ENCODE peak calls at places on chromosomes 5 and 9, in five cellular contexts. D is transverse colon, V is ovary, L is uterus, W is endothelial cell of umbilical vein. E is an unnamed sample.

GRCh38 chr9:137454506-137455360 is 4.4 kb downstream of the NSMF start:
- DNase-seq in V (peak), W (peak), L (peak), D (peak), E (no peak)

GRCh38 chr9:72038890-72039410 is 21.5 kb downstream of the C9orf57 start:
- DNase-seq in D (peak), W (peak), L (peak), V (peak), E (peak)

GRCh38 chr5:136811551-136811950 is 446.2 kb upstream of the TRPC7 start:
- DNase-seq in L (no peak), W (peak), V (no peak), D (no peak), E (peak)

GRCh38 chr5:151320481-151320880 is 16.9 kb upstream of the SLC36A3 start:
- DNase-seq in D (no peak), V (no peak), L (no peak), W (no peak), E (no peak)

GRCh38 chr9:112012026-112012902 is 115.7 kb downstream of the UGCG start:
- DNase-seq in D (peak), L (peak), V (peak), W (peak), E (peak)

GRCh38 chr9:3960661-3961144 is 339.2 kb downstream of the GLIS3 start:
- DNase-seq in W (no peak), V (no peak), D (no peak), L (no peak), E (peak)

GRCh38 chr5:126535856-126536545 is 59.0 kb downstream of the ALDH7A1 start:
- DNase-seq in V (no peak), W (no peak), D (no peak), L (no peak), E (no peak)

GRCh38 chr9:127805620-127806019 is 2.9 kb downstream of the FPGS start:
- DNase-seq in V (no peak), L (no peak), D (peak), W (peak), E (no peak)

GRCh38 chr5:177454397-177455035 is 7.9 kb downstream of the PRR7 start:
- DNase-seq in L (peak), V (peak), W (peak), D (peak), E (peak)

GRCh38 chr5:177456591-177456964 is 10.0 kb downstream of the PRR7 start:
- DNase-seq in L (no peak), W (no peak), V (no peak), D (no peak), E (no peak)

GRCh38 chr5:177455036-177455660 is 8.5 kb downstream of the PRR7 start:
- DNase-seq in W (peak), L (peak), D (peak), V (peak), E (no peak)

GRCh38 chr5:177457239-177458121 is 10.9 kb downstream of the PRR7 start:
- DNase-seq in L (peak), V (peak), W (peak), D (peak), E (peak)

DNA sequence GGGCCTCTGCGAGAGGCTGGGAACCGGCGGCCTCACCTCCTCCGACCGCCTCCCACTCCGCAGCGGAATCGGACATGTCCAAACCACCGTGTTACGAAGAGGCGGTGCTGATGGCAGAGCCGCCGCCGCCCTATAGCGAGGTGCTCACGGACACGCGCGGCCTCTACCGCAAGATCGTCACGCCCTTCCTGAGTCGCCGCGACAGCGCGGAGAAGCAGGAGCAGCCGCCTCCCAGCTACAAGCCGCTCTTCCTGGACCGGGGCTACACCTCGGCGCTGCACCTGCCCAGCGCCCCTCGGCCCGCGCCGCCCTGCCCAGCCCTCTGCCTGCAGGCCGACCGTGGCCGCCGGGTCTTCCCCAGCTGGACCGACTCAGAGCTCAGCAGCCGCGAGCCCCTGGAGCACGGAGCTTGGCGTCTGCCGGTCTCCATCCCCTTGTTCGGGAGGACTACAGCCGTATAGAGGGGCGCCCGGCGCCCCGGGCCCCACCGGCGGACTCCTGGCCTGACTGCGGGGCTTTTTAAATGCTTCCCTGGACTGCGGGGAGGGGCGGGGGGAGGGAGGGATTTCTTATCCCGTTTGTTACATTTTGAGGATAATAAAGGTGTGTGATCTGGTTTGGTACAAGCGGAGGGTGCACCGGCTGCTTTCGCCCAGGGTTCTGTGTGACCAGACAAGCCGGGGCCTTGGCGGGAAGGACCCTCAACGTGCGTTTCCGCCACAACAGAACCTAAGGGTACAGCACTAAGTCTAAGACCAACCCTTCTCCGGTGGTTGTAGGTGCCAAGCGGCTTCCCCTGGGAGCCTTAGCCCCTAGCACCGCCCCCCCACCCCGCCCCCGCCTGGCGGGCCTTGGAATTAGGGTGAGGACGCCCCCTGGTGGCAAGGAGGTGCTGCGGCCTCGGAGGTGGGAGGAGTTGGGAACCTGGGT is 9.3 kb downstream of the PRR7 start:
- DNase-seq in D (peak), V (peak), L (peak), W (peak), E (peak)
- TF ChIP-seq POLR2A in D (no peak), V (no peak), L (no peak), W (peak), E (no peak)

DNA sequence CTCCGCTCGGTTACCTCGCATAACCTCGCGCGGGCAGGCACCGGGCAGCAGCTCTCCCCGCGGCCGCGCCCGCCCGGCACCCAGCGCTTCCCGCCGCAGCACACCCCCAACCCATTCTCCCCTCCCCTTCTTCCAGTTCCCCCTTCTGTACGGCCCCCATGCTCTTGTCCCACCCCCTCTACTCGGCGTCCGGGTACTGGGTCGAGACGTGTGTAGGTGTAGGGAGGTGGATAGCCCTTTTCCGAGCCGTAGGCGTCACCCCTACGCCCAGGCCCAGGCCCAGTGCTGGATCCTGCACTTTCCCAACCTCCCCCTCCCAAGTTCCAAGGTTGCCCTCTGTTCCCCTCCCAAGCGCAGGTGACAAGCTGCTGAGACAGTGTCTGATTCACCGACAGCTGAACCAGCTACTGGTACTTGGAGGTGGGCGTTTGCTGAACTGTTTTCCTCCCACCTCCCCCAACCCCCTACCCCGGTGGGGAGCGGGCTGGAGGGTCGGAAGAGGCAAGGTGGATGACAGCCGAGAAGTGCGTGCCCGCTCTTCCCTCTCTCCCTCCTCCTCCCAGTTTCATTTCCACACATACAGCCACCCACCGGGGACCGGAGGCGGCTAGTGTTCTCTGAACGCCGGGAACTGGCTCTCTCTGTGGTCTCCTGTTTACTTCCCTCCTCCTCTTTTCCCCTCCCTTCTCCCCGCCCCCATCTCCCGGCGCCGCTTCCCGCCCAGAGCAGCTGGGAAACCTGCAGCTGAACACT is 6.0 kb upstream of the KLF9 start:
- DNase-seq in W (peak), D (peak), V (peak), L (peak), E (peak)
- TF ChIP-seq POLR2A in W (peak), D (peak), V (peak), L (peak), E (peak)

DNA sequence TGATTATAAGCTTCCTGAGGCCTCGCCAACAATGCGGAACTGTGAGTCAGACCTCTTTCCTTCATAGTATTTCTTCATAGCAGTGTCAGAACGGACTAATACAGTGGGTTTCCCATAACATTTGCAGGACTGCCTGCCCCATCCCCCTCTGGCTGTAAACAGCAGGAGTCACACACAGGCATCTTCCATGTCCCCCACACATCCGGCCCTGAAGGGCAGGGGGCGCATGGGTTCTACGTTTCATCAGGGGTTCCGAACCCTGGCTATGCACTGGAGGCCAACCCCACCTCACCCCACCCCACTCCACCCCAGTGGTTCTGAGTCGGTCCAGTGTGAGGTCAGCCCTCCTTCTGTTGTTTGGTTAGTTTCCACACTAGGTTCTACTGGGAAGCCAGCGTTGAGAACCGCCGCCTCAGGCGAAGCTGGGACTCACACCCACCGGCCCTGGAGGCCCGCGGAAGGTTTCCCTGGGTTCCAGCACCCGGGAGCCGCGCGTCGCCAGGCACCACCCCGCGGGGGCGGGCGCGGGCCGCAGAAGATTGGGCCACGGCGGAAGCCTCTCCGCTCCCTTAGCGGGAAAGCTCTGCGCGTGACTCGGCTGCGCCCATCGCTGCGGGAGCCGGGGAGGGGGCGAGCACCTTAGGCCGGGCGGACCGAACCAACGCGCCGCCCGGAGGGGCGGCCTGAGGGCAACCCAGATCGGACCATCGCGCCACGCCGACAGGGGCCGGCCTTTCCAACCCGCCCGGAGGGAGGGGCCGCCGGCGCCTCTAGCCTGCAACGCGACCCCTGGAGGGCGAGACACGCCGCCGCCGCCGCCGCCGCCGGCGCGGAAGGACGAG is at the start of gene RUSC2:
- DNase-seq in D (peak), W (peak), V (peak), L (peak), E (no peak)
- TF ChIP-seq POLR2A in D (peak), W (peak), V (peak), L (peak), E (peak)

GRCh38 chr9:75866273-75866871 is 24.1 kb upstream of the PCSK5 start:
- DNase-seq in W (peak), D (peak), V (peak), L (peak), E (peak)

GRCh38 chr9:75870450-75870849 is 20.0 kb upstream of the PCSK5 start:
- DNase-seq in V (no peak), D (no peak), W (no peak), L (no peak), E (no peak)

GRCh38 chr9:75871624-75872023 is 18.8 kb upstream of the PCSK5 start:
- DNase-seq in W (no peak), L (no peak), D (no peak), V (no peak), E (no peak)

GRCh38 chr9:75873707-75874106 is 16.8 kb upstream of the PCSK5 start:
- DNase-seq in L (no peak), W (no peak), D (no peak), V (no peak), E (no peak)

GRCh38 chr9:75869236-75869635 is 21.2 kb upstream of the PCSK5 start:
- DNase-seq in W (no peak), D (peak), V (no peak), L (no peak), E (no peak)
- TF ChIP-seq POLR2A in W (no peak), D (no peak), V (no peak), L (no peak), E (no peak)

GRCh38 chr9:97633859-97634485 is 351 bp downstream of the NCBP1 start:
- DNase-seq in V (no peak), D (no peak), L (no peak), W (peak), E (no peak)

GRCh38 chr9:97636903-97637302 is 3.3 kb downstream of the NCBP1 start:
- DNase-seq in V (no peak), L (no peak), D (no peak), W (no peak), E (no peak)

GRCh38 chr9:97632406-97632991 is 669 bp downstream of the TSTD2 start:
- DNase-seq in D (peak), L (peak), V (peak), W (no peak), E (no peak)

GRCh38 chr9:97635026-97635425 is 1.4 kb downstream of the NCBP1 start:
- DNase-seq in D (no peak), V (no peak), L (no peak), W (no peak), E (no peak)

GRCh38 chr9:97632992-97633858 is at the start of the genes NCBP1 and TSTD2:
- DNase-seq in L (peak), W (peak), D (peak), V (peak), E (peak)
- TF ChIP-seq POLR2A in L (peak), W (peak), D (peak), V (peak), E (peak)

GRCh38 chr5:32312194-32312681 is 501 bp downstream of the MTMR12 start:
- DNase-seq in V (peak), W (peak), L (peak), D (peak), E (peak)
- TF ChIP-seq POLR2A in V (peak), W (no peak), L (no peak), D (peak), E (peak)

GRCh38 chr5:14143843-14144585 is 872 bp downstream of the TRIO start:
- DNase-seq in L (no peak), D (peak), V (peak), W (no peak), E (no peak)
- TF ChIP-seq POLR2A in L (peak), D (no peak), V (no peak), W (peak), E (peak)

GRCh38 chr9:96619491-96620154 is at the start of gene CDC14B:
- DNase-seq in L (peak), W (peak), V (peak), D (peak), E (peak)

GRCh38 chr9:96616817-96617438 is 2.7 kb downstream of the CDC14B start:
- DNase-seq in V (no peak), W (no peak), L (no peak), D (no peak), E (no peak)

GRCh38 chr9:96617439-96618185 is 2.0 kb downstream of the CDC14B start:
- DNase-seq in D (no peak), L (no peak), W (no peak), V (no peak), E (no peak)

GRCh38 chr9:96619109-96619435 is 571 bp downstream of the CDC14B start:
- DNase-seq in D (no peak), W (no peak), L (no peak), V (peak), E (no peak)

GRCh38 chr9:96618209-96619108 is 1.2 kb downstream of the CDC14B start:
- DNase-seq in D (peak), V (peak), L (no peak), W (peak), E (peak)
- TF ChIP-seq POLR2A in D (no peak), V (no peak), L (no peak), W (no peak), E (no peak)